ENCODE peak calls at places on chromosomes 16 and 17, in five cellular contexts. One of them, this sample, is unnamed.

GRCh38 chr16:5916711-5917191 is 819.2 kb upstream of the EEF2KMT start:
- DNase-seq in esophagus muscularis mucosa: no peak
- DNase-seq in CD8-positive, alpha-beta T cell: no peak
- DNase-seq in astrocyte of the spinal cord: peak; percentile 25
- DNase-seq in BE2C: no peak
- DNase-seq in this sample: no peak

GRCh38 chr16:2429771-2430663 is 770 bp downstream of the CCNF start:
- DNase-seq in BE2C: peak; percentile 37
- DNase-seq in CD8-positive, alpha-beta T cell: no peak
- DNase-seq in esophagus muscularis mucosa: no peak
- DNase-seq in astrocyte of the spinal cord: peak; percentile 24
- DNase-seq in this sample: peak; percentile 13

GRCh38 chr17:78709119-78709681 is 72.9 kb downstream of the CYTH1 start:
- DNase-seq in CD8-positive, alpha-beta T cell: no peak
- DNase-seq in astrocyte of the spinal cord: no peak
- DNase-seq in esophagus muscularis mucosa: no peak
- DNase-seq in BE2C: no peak
- DNase-seq in this sample: no peak

GRCh38 chr17:31274252-31274651 is 22.8 kb downstream of the OMG start:
- DNase-seq in astrocyte of the spinal cord: peak; percentile 15
- DNase-seq in BE2C: no peak
- DNase-seq in CD8-positive, alpha-beta T cell: no peak
- DNase-seq in esophagus muscularis mucosa: no peak
- DNase-seq in this sample: peak; percentile 65

GRCh38 chr16:66774981-66775380 is 23.6 kb upstream of the DYNC1LI2 start:
- DNase-seq in astrocyte of the spinal cord: no peak
- DNase-seq in BE2C: no peak
- DNase-seq in esophagus muscularis mucosa: no peak
- DNase-seq in CD8-positive, alpha-beta T cell: no peak
- DNase-seq in this sample: peak; percentile 9

GRCh38 chr16:82627811-82628339 is 1.1 kb downstream of the CDH13 start:
- DNase-seq in astrocyte of the spinal cord: peak; percentile 51
- DNase-seq in CD8-positive, alpha-beta T cell: no peak
- DNase-seq in BE2C: no peak
- DNase-seq in esophagus muscularis mucosa: no peak
- DNase-seq in this sample: no peak

GRCh38 chr16:67781548-67781921 is 24.8 kb downstream of the RANBP10 start:
- DNase-seq in astrocyte of the spinal cord: no peak
- DNase-seq in esophagus muscularis mucosa: no peak
- DNase-seq in CD8-positive, alpha-beta T cell: no peak
- DNase-seq in BE2C: no peak
- DNase-seq in this sample: peak; percentile 55

GRCh38 chr16:2512920-2513404 is 790 bp upstream of the ATP6V0C start:
- DNase-seq in esophagus muscularis mucosa: no peak
- DNase-seq in astrocyte of the spinal cord: no peak
- DNase-seq in CD8-positive, alpha-beta T cell: no peak
- DNase-seq in BE2C: no peak
- DNase-seq in this sample: no peak

This sample was measured in Kasumi-1.